ENCODE peak calls at places on chromosomes 11 and 22, in six cellular contexts. H is stomach, Y is GM12891, W is ovary, X is uterus, R is Peyer's patch. V is an unnamed sample.

GRCh38 chr22:42901790-42902508 is 44.9 kb upstream of the ARFGAP3 start:
- DNase-seq in H (no peak), R (no peak), X (no peak), W (no peak), Y (no peak), V (peak)

GRCh38 chr11:46987183-46987582 is 50.6 kb downstream of the CSTPP1 start:
- DNase-seq in Y (no peak), H (no peak), X (no peak), W (no peak), R (no peak), V (no peak)

GRCh38 chr11:78228467-78228866 is 39.7 kb downstream of the USP35 start:
- DNase-seq in R (no peak), X (no peak), Y (peak), H (no peak), W (no peak), V (peak)

GRCh38 chr22:42856179-42856864 is 751 bp downstream of the ARFGAP3 start:
- DNase-seq in W (peak), X (peak), Y (peak), H (peak), R (peak), V (peak)

GRCh38 chr11:116339306-116339705 is 433.5 kb downstream of the BUD13 start:
- DNase-seq in W (no peak), H (no peak), R (no peak), X (no peak), Y (no peak), V (no peak)

GRCh38 chr11:128235958-128236357 is 351.4 kb downstream of the ETS1 start:
- DNase-seq in H (no peak), R (no peak), X (peak), W (no peak), Y (no peak), V (no peak)

GRCh38 chr11:75245356-75246005 is 4.9 kb downstream of the TPBGL start:
- DNase-seq in H (peak), W (no peak), R (no peak), X (peak), Y (no peak), V (no peak)

GRCh38 chr22:48488611-48489456 is 1338.8 kb downstream of the BRD1 start:
- DNase-seq in Y (no peak), W (peak), R (peak), H (no peak), X (no peak), V (no peak)

GRCh38 chr11:119496997-119497396 is 74.0 kb upstream of the THY1 start:
- DNase-seq in R (no peak), H (no peak), W (no peak), Y (no peak), X (no peak), V (no peak)

GRCh38 chr11:124276081-124276480 is 19.9 kb downstream of the OR8G5 start:
- DNase-seq in W (no peak), H (no peak), R (no peak), X (no peak), Y (no peak), V (peak)

GRCh38 chr11:101797335-101797734 is 117.5 kb upstream of the CEP126 start:
- DNase-seq in X (no peak), Y (no peak), W (no peak), H (no peak), R (no peak), V (no peak)

GRCh38 chr22:40036591-40037225 is 42.0 kb downstream of the FAM83F start:
- DNase-seq in R (peak), X (peak), Y (peak), H (peak), W (peak), V (peak)

DNA sequence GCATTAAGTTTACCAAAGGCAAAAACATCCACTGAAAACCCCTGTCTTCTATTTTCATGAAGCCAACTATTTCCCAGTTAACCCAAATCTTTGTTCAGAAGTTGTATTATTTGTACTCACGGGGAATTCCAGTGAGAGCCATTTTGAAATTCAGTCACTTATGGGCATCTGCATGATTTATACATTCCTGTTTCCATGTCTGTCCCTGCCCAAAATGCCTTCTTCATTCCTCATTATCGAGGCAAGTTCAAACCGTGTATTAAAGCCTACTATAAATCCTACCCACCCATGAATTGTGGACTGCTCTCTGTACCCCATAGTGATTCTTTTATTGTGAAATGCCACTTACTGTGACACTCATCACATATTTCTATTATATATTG is 772.7 kb downstream of the DLG2 start:
- DNase-seq in Y (no peak), X (no peak), R (no peak), W (no peak), H (no peak), V (no peak)
- TF ChIP-seq POLR2A in Y (no peak), X (no peak), R (no peak), W (no peak), H (no peak), V (no peak)

DNA sequence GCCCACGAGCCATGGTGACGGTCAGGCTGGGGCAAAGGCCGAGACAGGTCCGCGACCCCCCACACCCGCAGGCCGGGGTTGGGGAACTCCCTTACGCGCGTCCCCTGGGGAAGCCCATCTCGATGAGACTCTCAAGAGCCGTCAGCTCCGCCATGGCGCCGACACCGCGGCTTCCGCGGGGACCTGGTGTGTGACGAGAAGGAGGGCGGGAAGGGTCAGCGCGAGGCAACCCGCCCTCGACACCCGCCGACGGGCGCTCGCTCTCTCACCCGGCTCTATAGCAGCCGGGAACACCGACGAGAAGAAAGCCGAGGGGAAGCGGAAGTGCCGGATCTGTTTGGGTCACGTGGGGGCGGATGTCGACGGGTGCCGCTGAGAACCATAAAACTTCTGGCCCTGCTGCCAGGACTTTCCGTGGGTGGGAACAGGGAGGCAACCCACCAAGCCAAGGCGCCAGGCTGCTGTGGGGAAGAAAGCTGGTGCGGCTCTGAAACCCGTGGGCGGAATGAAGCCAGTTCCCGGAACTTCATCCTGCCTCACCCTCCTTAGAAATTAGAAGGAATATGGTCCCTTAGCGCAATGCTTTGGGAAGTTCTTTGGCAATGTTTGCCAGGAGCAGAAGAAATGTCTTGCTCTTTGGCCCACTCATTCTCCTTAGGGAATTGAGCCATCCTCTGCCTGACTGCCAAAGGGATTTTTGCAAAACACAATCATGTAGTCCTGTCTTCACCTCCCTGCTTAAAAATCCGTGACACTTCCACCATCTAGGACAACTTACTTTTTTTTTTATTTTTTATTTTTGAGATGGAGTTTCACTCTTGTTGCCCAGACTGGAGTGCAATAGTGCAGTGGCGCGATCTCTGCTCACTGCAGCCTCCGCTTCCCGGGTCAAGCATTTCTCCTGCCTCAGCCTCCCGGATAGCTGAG is at the start of gene UBXN1:
- DNase-seq in H (peak), Y (peak), X (peak), W (peak), R (peak), V (peak)
- TF ChIP-seq POLR2A in H (no peak), Y (peak), X (peak), W (peak), R (peak), V (peak)

GRCh38 chr11:64802370-64803162 is 448 bp downstream of the MAP4K2 start:
- DNase-seq in X (peak), H (no peak), Y (no peak), R (no peak), W (no peak), V (peak)

GRCh38 chr11:64801591-64802369 is 1.2 kb downstream of the MAP4K2 start:
- DNase-seq in R (no peak), W (peak), H (no peak), Y (no peak), X (no peak), V (peak)

GRCh38 chr11:64803846-64804345 is 882 bp upstream of the MAP4K2 start:
- DNase-seq in R (no peak), Y (no peak), X (no peak), H (no peak), W (peak), V (no peak)

GRCh38 chr11:64804346-64805210 is 1.6 kb upstream of the MAP4K2 start:
- DNase-seq in W (peak), H (no peak), X (no peak), R (no peak), Y (no peak), V (peak)

DNA sequence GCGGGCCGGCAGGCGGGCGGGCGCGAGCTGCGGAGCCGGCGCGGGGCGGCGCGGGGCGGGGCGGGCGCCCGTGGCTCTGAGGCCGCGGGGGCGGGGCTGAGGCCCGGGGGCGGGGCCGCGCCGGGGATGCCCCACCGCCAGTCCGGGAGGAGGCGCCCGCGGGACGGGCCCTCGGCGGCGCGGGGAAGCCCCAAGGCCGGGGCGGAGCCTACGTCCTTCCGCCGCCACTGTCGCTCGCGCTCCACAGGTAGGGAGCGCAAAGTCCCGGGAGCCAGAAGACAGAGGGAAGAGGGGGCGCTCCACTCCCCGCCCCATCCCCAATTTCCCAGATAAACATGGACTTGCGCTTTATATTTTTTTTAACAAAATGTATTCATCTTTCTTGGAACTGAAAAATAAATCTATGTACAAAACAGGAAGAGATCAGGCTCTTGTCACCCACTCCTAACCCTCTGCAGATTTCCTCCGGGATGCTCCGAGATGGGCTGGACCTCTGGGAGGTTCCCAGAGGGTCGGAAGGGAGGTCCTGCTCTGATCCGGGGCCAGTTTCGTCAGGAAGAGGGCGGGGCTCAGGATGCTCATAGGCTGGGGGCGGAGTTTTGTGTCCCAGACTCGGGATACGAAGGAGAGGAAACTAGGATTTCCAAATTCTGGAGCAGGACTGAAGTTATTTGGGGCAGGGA is at the start of gene MAP4K2:
- DNase-seq in Y (peak), X (peak), W (peak), H (peak), R (peak), V (peak)
- TF ChIP-seq POLR2A in Y (no peak), X (no peak), W (peak), H (no peak), R (peak), V (peak)

DNA sequence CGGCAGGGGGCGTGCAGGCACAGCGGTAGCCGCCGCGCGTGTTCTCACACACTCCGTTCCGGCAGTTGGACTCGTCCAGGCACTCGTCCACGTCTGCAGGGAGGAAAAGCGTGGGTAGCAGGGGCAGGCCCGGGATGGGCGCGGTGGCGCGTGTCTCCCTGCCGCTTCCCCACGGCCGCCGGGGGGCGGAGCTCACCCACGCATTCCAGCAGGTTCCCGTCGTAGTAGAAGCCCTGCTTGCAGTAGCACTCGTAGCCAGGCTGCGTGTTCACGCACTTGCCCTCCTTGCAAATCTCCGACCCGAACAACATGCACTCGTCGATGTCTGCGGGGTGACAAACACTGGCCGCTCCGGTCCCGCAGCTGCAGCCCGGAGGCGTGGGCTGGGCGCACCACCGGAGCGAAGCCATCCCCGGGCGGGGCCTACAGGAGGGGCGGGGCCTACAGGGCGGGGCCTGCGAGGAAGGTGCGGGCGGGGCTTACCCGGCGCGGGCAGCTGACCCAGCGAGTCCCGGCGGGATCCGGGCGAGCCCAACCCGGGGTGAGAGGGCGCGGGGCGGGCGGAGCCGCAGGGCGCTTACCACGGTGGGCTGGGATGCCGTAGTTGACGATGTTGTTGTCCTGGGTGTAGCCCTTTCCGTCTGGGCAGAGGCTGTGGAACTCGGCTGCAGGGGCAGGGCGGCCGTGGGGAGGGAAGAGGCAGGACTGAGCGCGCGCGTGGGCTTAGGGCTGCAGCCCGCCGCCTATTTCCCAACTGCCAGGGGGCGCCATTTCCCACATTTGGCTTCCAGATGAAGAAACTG is 15.6 kb downstream of the SCYL1 start:
- DNase-seq in X (peak), H (peak), R (peak), W (peak), Y (peak), V (peak)
- TF ChIP-seq POLR2A in X (peak), H (no peak), R (no peak), W (peak), Y (no peak), V (peak)

GRCh38 chr22:41447435-41448188 is 1.0 kb upstream of the TOB2 start:
- DNase-seq in H (peak), R (peak), W (peak), X (peak), Y (no peak), V (peak)
- TF ChIP-seq POLR2A in H (no peak), R (peak), W (no peak), X (peak), Y (no peak), V (no peak)

DNA sequence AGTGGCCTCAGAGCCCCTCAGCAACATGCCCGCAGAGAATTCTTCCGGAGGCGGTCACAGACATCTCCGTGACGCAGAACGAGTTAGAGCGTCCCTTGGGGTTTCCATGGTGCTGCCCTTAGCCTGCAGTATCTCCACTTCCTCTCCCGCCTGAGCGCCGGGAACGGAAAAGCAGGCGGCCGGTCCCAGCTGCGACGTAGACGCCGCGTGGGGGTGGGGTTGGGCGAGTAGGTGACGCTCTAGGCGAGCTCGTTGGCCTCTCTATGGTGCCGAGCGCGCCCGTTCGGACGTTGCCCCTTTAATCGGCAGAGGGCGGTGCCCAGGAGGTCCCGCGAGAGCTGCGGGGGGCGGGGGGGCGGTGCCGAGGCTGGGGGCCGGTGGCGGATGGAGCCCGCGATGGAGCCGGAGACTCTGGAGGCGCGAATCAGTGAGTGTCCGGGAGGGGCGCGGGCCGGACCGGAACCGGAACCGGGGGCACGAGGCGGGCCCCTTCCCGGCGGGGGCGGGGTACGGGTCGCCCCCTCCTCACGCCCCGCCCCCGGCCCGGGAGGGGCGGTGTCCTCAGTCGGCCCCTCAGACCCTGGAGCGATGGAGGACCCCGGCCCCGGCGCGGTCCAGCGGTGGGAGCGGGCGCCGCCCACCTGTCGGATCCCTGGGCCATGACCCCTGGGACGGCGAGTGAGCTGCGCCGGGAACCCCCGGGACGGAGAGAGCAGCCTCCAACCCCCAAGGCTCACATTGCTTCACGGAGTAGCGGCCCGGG is at the start of gene GGA1:
- DNase-seq in Y (peak), R (peak), H (peak), X (peak), W (peak), V (peak)
- TF ChIP-seq POLR2A in Y (peak), R (peak), H (no peak), X (peak), W (peak), V (peak)

GRCh38 chr11:2853401-2853800 is 32.2 kb downstream of the CDKN1C start:
- DNase-seq in R (no peak), Y (no peak), H (no peak), X (no peak), W (no peak), V (no peak)
- TF ChIP-seq POLR2A in R (no peak), Y (no peak), H (no peak), X (no peak), W (no peak), V (no peak)

GRCh38 chr22:29396126-29396525 is 7.8 kb upstream of the AP1B1 start:
- DNase-seq in W (no peak), H (no peak), R (no peak), X (no peak), Y (no peak), V (no peak)

GRCh38 chr22:29391546-29391945 is 3.2 kb upstream of the AP1B1 start:
- DNase-seq in H (no peak), R (no peak), X (no peak), W (no peak), Y (no peak), V (no peak)

GRCh38 chr22:29394931-29395581 is 6.7 kb upstream of the AP1B1 start:
- DNase-seq in Y (peak), W (peak), R (peak), H (peak), X (peak), V (peak)

GRCh38 chr22:29390270-29390669 is 1.9 kb upstream of the AP1B1 start:
- DNase-seq in Y (no peak), R (no peak), W (no peak), X (no peak), H (no peak), V (no peak)

DNA sequence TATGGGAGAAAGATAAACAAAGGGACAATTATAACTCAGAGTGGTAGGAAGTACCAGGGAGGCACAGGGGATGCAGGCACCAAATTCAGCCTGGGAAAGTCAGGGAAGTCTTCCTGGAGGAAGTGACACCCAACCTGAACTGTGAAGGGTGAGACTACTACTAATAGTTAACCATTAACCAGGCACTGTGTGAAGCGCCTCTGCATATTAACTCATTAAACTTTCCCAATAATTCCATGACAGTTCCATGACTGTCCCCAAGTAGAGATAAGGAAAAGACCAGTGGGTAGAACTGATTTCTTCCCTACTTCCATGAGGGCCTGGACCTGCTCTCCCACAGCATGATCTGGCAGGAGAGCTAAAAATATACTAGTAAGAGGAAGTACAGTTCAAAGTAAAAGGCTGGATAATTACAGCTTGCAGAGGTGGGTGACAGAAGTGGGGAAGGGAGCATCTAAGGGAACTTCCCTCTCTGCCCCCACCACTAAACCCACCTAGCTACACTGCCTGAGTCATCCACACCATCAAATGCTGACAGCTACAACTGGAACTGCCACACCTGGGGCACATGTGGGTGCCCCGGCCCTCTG is 4.7 kb upstream of the AP1B1 start:
- DNase-seq in H (no peak), Y (no peak), X (no peak), R (no peak), W (no peak), V (no peak)
- TF ChIP-seq POLR2A in H (no peak), Y (no peak), X (no peak), R (no peak), W (no peak), V (no peak)